ENCODE peak calls at places on chromosome 10, in eight cellular contexts. H, A, M, I, Q, P, V and O are unnamed samples.

GRCh38 chr10:79254333-79255006 is 92.8 kb upstream of the PPIF start:
- DNase-seq in H (no peak), A (no peak), M (no peak), I (no peak), Q (no peak), P (no peak), V (no peak), O (no peak)

GRCh38 chr10:43048301-43049051 is 28.4 kb upstream of the RET start:
- DNase-seq in H (no peak), A (no peak), M (no peak), I (no peak), Q (peak; percentile 78), P (no peak), V (peak; percentile 3), O (peak; percentile 5)

GRCh38 chr10:16440396-16441105 is 3.7 kb downstream of the PTER start:
- DNase-seq in H (no peak), A (peak; percentile 59), M (no peak), I (no peak), Q (no peak), P (no peak), V (no peak), O (no peak)

GRCh38 chr10:125989791-125990190 is 93.4 kb downstream of the FANK1 start:
- DNase-seq in H (no peak), A (no peak), M (no peak), I (no peak), Q (no peak), P (no peak), V (no peak), O (no peak)

GRCh38 chr10:65394898-65395297 is 1530.9 kb upstream of the LRRTM3 start:
- DNase-seq in H (no peak), A (no peak), M (no peak), I (no peak), Q (no peak), P (no peak), V (no peak), O (no peak)

GRCh38 chr10:70190102-70190501 is 19.8 kb upstream of the SAR1A start:
- DNase-seq in H (no peak), A (no peak), M (no peak), I (no peak), Q (no peak), P (no peak), V (no peak), O (no peak)

GRCh38 chr10:35462491-35462934 is 126.2 kb downstream of the CCNY start:
- DNase-seq in H (no peak), A (no peak), M (peak; percentile 51), I (no peak), Q (no peak), P (no peak), V (no peak), O (no peak)

GRCh38 chr10:103691723-103692380 is 163.5 kb downstream of the SH3PXD2A start:
- DNase-seq in H (no peak), A (no peak), M (peak; percentile 37), I (peak; percentile 51), Q (no peak), P (no peak), V (no peak), O (no peak)

GRCh38 chr10:70162157-70162891 is 8.0 kb downstream of the SAR1A start:
- DNase-seq in H (no peak), A (no peak), M (no peak), I (no peak), Q (no peak), P (no peak), V (no peak), O (no peak)

GRCh38 chr10:3455385-3456334 is 283.1 kb upstream of the PITRM1 start:
- DNase-seq in H (no peak), A (no peak), M (no peak), I (no peak), Q (peak; percentile 74), P (no peak), V (no peak), O (no peak)

GRCh38 chr10:11176746-11177145 is 159.1 kb downstream of the CELF2 start:
- DNase-seq in H (no peak), A (no peak), M (peak; percentile 43), I (no peak), Q (no peak), P (no peak), V (no peak), O (no peak)

GRCh38 chr10:70537398-70538194 is 59.0 kb downstream of the PALD1 start:
- DNase-seq in H (peak; percentile 29), A (peak; percentile 75), M (peak; percentile 45), I (peak; percentile 88), Q (no peak), P (no peak), V (no peak), O (peak; percentile 65)

GRCh38 chr10:50577681-50578350 is 45.9 kb downstream of the SGMS1 start:
- DNase-seq in H (no peak), A (peak; percentile 30), M (peak; percentile 8), I (no peak), Q (peak; percentile 56), P (no peak), V (no peak), O (no peak)

GRCh38 chr10:74207681-74208080 is 56.7 kb downstream of the ADK start:
- DNase-seq in H (no peak), A (no peak), M (no peak), I (no peak), Q (no peak), P (no peak), V (no peak), O (no peak)

GRCh38 chr10:90167174-90168064 is 466.0 kb downstream of the KIF20B start:
- DNase-seq in H (no peak), A (no peak), M (no peak), I (no peak), Q (no peak), P (no peak), V (no peak), O (no peak)

GRCh38 chr10:99612167-99612831 is 7.9 kb downstream of the SLC25A28 start:
- DNase-seq in H (peak; percentile 19), A (peak; percentile 38), M (peak; percentile 66), I (peak; percentile 23), Q (peak; percentile 63), P (no peak), V (no peak), O (no peak)

GRCh38 chr10:122142652-122143237 is 128.4 kb upstream of the BTBD16 start:
- DNase-seq in H (peak; percentile 61), A (peak; percentile 41), M (peak; percentile 15), I (peak; percentile 90), Q (no peak), P (no peak), V (peak; percentile 56), O (peak; percentile 81)

GRCh38 chr10:361203-362135 is 226.2 kb downstream of the ZMYND11 start:
- DNase-seq in H (no peak), A (no peak), M (no peak), I (no peak), Q (no peak), P (no peak), V (no peak), O (no peak)

DNA sequence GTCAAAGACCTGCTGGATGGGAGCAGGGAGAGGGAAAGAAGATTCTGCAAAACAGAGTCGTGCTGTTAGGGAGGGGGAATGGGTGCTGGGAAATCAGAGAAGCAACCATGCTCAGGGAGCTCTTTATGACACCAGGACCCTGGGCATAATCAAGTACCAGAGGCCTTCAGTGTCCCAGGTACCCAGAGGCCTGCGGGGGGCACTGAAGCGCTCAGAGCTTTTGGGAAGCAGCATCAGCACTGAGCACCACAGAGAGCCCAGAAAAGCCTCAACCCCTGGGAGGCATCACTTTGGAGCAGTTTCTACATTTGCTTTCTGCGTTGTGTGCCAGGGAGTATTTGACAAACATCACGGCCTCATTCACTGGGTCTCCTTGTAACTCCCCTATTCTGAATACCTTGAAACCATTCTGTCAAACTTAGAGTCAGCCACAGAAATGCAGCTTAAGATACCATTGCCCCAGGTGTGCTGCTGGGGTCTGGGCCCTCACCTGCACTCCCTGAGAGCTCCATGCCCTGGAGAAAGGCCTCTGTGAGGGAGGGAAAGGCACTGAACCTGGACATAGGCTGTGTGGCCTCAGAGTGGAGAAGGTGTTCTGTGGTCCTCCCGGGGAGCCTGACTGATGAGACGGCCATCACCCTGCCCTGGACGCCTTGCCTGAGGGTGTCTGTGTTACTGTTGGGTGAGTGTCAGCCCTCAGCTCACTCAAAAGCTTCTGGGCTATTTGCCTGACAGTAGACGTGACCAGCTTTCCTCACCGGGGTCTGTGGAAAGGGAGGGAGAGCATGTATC is 37.1 kb downstream of the CXCL12 start:
- DNase-seq in H (no peak), A (no peak), M (no peak), I (no peak), Q (no peak), P (no peak), V (no peak), O (no peak)
- TF ChIP-seq CTCF in H (no peak), A (no peak), M (no peak), I (no peak), Q (no peak), P (no peak), V (no peak), O (no peak)

GRCh38 chr10:53839437-53840039 is 961.5 kb downstream of the PCDH15 start:
- DNase-seq in H (no peak), A (no peak), M (peak; percentile 4), I (no peak), Q (no peak), P (no peak), V (no peak), O (no peak)
- TF ChIP-seq CTCF in H (peak; percentile 71), A (no peak), M (peak; percentile 77), I (peak; percentile 21), Q (peak; percentile 74), P (no peak), V (peak; percentile 40), O (peak; percentile 57)

DNA sequence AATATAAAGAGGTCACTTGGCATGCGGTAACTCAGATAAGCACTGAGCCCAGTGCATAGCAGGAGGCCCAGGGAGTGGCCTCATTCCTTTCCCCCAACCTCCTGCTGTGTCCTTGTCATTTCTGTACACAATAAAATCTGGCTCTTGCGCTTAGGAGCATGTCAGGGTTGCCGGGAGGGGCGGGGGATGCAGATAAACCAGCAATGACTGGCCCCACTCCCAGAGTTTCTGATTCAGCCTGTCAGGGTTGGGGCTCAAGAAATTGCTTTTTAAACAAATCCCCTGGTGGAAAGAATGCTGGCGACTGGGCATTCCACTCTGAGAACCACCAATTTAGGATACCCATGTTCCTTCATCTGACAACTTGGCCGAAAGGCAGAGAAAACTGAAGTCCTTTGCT is 376.5 kb downstream of the TCERG1L start:
- DNase-seq in H (no peak), A (no peak), M (no peak), I (no peak), Q (no peak), P (no peak), V (no peak), O (no peak)
- TF ChIP-seq CTCF in H (peak; percentile 44), A (no peak), M (no peak), I (no peak), Q (no peak), P (no peak), V (no peak), O (no peak)

DNA sequence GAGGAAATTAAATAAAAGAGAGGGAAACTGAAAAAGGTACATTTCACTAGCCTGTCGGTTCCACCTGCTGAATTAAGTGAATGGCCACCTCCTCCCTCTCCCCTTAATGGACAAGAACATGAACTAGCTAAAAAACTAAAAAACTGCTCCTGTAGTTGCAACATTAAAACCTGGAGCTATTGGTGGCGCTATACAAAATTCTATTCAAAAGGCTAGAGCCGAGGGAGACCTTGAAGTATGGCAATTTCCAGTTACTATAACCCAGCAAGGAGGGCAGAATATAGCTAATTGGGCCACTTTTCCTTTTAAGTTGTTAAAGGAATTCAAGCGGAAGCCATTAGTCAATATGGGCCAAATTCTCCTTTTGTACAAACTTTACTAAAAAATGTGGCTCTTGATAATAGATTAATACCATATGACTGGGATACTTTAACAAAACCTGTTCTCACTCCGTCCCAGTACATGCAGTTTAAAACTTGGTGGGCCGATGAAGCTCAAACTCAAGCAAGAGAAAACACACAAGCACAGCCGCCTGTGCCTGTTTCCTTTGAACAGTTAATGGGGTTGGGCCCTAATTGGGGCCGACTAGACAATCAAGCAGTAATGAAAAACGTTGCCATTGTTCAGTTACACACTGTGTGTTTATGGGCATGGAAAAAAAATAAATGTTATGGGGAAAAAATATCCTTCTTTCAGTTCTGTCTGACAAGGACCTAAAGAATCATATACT is 6.5 kb upstream of the CHST3 start:
- DNase-seq in H (no peak), A (no peak), M (no peak), I (no peak), Q (no peak), P (no peak), V (no peak), O (no peak)
- TF ChIP-seq CTCF in H (peak; percentile 22), A (no peak), M (peak; percentile 32), I (no peak), Q (peak; percentile 65), P (no peak), V (no peak), O (no peak)